ENCODE peak calls at places on chromosomes 7 and 10, in five cellular contexts. One of them, this sample, is unnamed. For H3K9me3, the result is how much of the 10 kb centered on the place peaks cover.

GRCh38 chr7:131880078-131880477 is 323.6 kb upstream of the PODXL start:
- DNase-seq in left ventricle myocardium inferior: no peak
- DNase-seq in suprapubic skin: no peak
- DNase-seq in transverse colon: no peak
- DNase-seq in uterus: no peak
- DNase-seq in this sample: no peak

GRCh38 chr10:21329995-21330627 is 195.4 kb downstream of the SKIDA1 start:
- DNase-seq in left ventricle myocardium inferior: no peak
- DNase-seq in suprapubic skin: no peak
- DNase-seq in transverse colon: no peak
- DNase-seq in uterus: no peak
- DNase-seq in this sample: peak

GRCh38 chr7:57404967-57405421 is 45.0 kb upstream of the ZNF716 start:
- DNase-seq in left ventricle myocardium inferior: no peak
- DNase-seq in suprapubic skin: no peak
- DNase-seq in transverse colon: no peak
- DNase-seq in uterus: no peak
- DNase-seq in this sample: no peak

GRCh38 chr7:83655951-83656556 is 7.1 kb upstream of the SEMA3E start:
- DNase-seq in left ventricle myocardium inferior: no peak
- DNase-seq in suprapubic skin: no peak
- DNase-seq in transverse colon: peak
- DNase-seq in uterus: no peak
- DNase-seq in this sample: peak

GRCh38 chr7:54811925-54812264 is 52.9 kb upstream of the SEC61G start:
- DNase-seq in left ventricle myocardium inferior: no peak
- DNase-seq in suprapubic skin: no peak
- DNase-seq in transverse colon: no peak
- DNase-seq in uterus: no peak
- DNase-seq in this sample: peak

GRCh38 chr10:86536294-86536861 is 14.8 kb upstream of the WAPL start:
- DNase-seq in left ventricle myocardium inferior: no peak
- DNase-seq in suprapubic skin: peak
- DNase-seq in transverse colon: peak
- DNase-seq in uterus: no peak
- DNase-seq in this sample: no peak

GRCh38 chr10:91077549-91078017 is 142.9 kb upstream of the PCGF5 start:
- DNase-seq in left ventricle myocardium inferior: peak
- DNase-seq in suprapubic skin: no peak
- DNase-seq in transverse colon: peak
- DNase-seq in uterus: peak
- DNase-seq in this sample: peak

GRCh38 chr7:8783229-8783628 is 349.8 kb downstream of the NXPH1 start:
- DNase-seq in left ventricle myocardium inferior: no peak
- DNase-seq in suprapubic skin: no peak
- DNase-seq in transverse colon: no peak
- DNase-seq in uterus: no peak
- DNase-seq in this sample: no peak

GRCh38 chr10:20993387-20994170 is 96.5 kb upstream of the NEBL start:
- DNase-seq in left ventricle myocardium inferior: no peak
- DNase-seq in suprapubic skin: no peak
- DNase-seq in transverse colon: no peak
- DNase-seq in uterus: no peak
- DNase-seq in this sample: peak

GRCh38 chr10:102347236-102347828 is 48.2 kb upstream of the NFKB2 start:
- DNase-seq in left ventricle myocardium inferior: peak
- DNase-seq in suprapubic skin: no peak
- DNase-seq in transverse colon: peak
- DNase-seq in uterus: peak
- DNase-seq in this sample: peak

GRCh38 chr10:88986549-88987242 is 3.9 kb upstream of the FAS start:
- DNase-seq in left ventricle myocardium inferior: no peak
- DNase-seq in suprapubic skin: no peak
- DNase-seq in transverse colon: no peak
- DNase-seq in uterus: no peak
- DNase-seq in this sample: no peak

GRCh38 chr7:20785211-20786048 is 1.3 kb downstream of the SP8 start:
- DNase-seq in left ventricle myocardium inferior: no peak
- DNase-seq in suprapubic skin: no peak
- DNase-seq in transverse colon: no peak
- DNase-seq in uterus: no peak
- DNase-seq in this sample: no peak

GRCh38 chr10:37712489-37713131 is 144.8 kb downstream of the ZNF248 start:
- DNase-seq in left ventricle myocardium inferior: peak
- DNase-seq in suprapubic skin: no peak
- DNase-seq in transverse colon: no peak
- DNase-seq in uterus: no peak
- DNase-seq in this sample: no peak

GRCh38 chr10:72087392-72087968 is 871 bp downstream of the SPOCK2 start:
- DNase-seq in left ventricle myocardium inferior: no peak
- DNase-seq in suprapubic skin: no peak
- DNase-seq in transverse colon: peak
- DNase-seq in uterus: no peak
- DNase-seq in this sample: no peak

GRCh38 chr7:100003711-100004661 is 11.4 kb upstream of the ZKSCAN1 start:
- DNase-seq in left ventricle myocardium inferior: no peak
- DNase-seq in suprapubic skin: no peak
- DNase-seq in transverse colon: peak
- DNase-seq in uterus: no peak
- DNase-seq in this sample: no peak

GRCh38 chr7:44158873-44159631 is 17.9 kb upstream of the MYL7 start:
- DNase-seq in left ventricle myocardium inferior: no peak
- DNase-seq in suprapubic skin: no peak
- DNase-seq in transverse colon: no peak
- DNase-seq in uterus: no peak
- DNase-seq in this sample: no peak

GRCh38 chr7:141976524-141977245 is 3.1 kb upstream of the TAS2R38 start:
- DNase-seq in left ventricle myocardium inferior: no peak
- DNase-seq in suprapubic skin: no peak
- DNase-seq in transverse colon: no peak
- DNase-seq in uterus: no peak
- DNase-seq in this sample: no peak

GRCh38 chr7:77330169-77330882 is 85.8 kb downstream of the GSAP start:
- DNase-seq in left ventricle myocardium inferior: no peak
- DNase-seq in suprapubic skin: no peak
- DNase-seq in transverse colon: no peak
- DNase-seq in uterus: no peak
- DNase-seq in this sample: no peak

GRCh38 chr7:150988230-150989226 is 2.3 kb upstream of the NOS3 start:
- DNase-seq in left ventricle myocardium inferior: peak
- DNase-seq in suprapubic skin: peak
- DNase-seq in transverse colon: peak
- DNase-seq in uterus: peak
- DNase-seq in this sample: no peak

GRCh38 chr10:128710795-128711183 is 584.6 kb upstream of the MKI67 start:
- DNase-seq in left ventricle myocardium inferior: no peak
- DNase-seq in suprapubic skin: no peak
- DNase-seq in transverse colon: no peak
- DNase-seq in uterus: no peak
- DNase-seq in this sample: no peak

GRCh38 chr10:33612116-33612515 is 277.6 kb upstream of the NRP1 start:
- DNase-seq in left ventricle myocardium inferior: no peak
- DNase-seq in suprapubic skin: no peak
- DNase-seq in transverse colon: no peak
- DNase-seq in uterus: no peak
- DNase-seq in this sample: peak

GRCh38 chr7:16891338-16891737 is 9.6 kb upstream of the AGR3 start:
- DNase-seq in left ventricle myocardium inferior: no peak
- DNase-seq in suprapubic skin: no peak
- DNase-seq in transverse colon: peak
- DNase-seq in uterus: no peak
- DNase-seq in this sample: peak

GRCh38 chr10:48770558-48771089 is 86.0 kb downstream of the WDFY4 start:
- DNase-seq in left ventricle myocardium inferior: no peak
- DNase-seq in suprapubic skin: no peak
- DNase-seq in transverse colon: no peak
- DNase-seq in uterus: no peak
- DNase-seq in this sample: no peak

GRCh38 chr7:134419875-134420274 is 39.0 kb downstream of the AKR1B1 start:
- DNase-seq in left ventricle myocardium inferior: no peak
- DNase-seq in suprapubic skin: no peak
- DNase-seq in transverse colon: no peak
- DNase-seq in uterus: no peak
- DNase-seq in this sample: no peak

GRCh38 chr7:32616625-32617024 is 121.3 kb downstream of the AVL9 start:
- DNase-seq in left ventricle myocardium inferior: peak
- DNase-seq in suprapubic skin: peak
- DNase-seq in transverse colon: no peak
- DNase-seq in uterus: peak
- DNase-seq in this sample: peak

GRCh38 chr10:124697837-124698559 is 46.2 kb downstream of the FAM53B start:
- DNase-seq in left ventricle myocardium inferior: no peak
- DNase-seq in suprapubic skin: no peak
- DNase-seq in transverse colon: no peak
- DNase-seq in uterus: no peak
- DNase-seq in this sample: no peak

GRCh38 chr7:31995134-31995533 is 75.1 kb downstream of the PDE1C start:
- DNase-seq in left ventricle myocardium inferior: no peak
- DNase-seq in suprapubic skin: no peak
- DNase-seq in transverse colon: no peak
- DNase-seq in uterus: no peak
- DNase-seq in this sample: no peak

GRCh38 chr7:68691261-68692216 is 906.7 kb upstream of the AUTS2 start:
- DNase-seq in left ventricle myocardium inferior: no peak
- DNase-seq in suprapubic skin: no peak
- DNase-seq in transverse colon: no peak
- DNase-seq in uterus: peak
- DNase-seq in this sample: peak
- H3K4me3 ChIP-seq in left ventricle myocardium inferior: no peak
- H3K4me3 ChIP-seq in suprapubic skin: no peak
- H3K4me3 ChIP-seq in transverse colon: no peak
- H3K4me3 ChIP-seq in uterus: no peak
- H3K4me3 ChIP-seq in this sample: no peak

GRCh38 chr7:64849250-64849923 is 53.7 kb upstream of the ZNF273 start:
- DNase-seq in left ventricle myocardium inferior: no peak
- DNase-seq in suprapubic skin: no peak
- DNase-seq in transverse colon: no peak
- DNase-seq in uterus: no peak
- DNase-seq in this sample: peak
- H3K9me3 ChIP-seq in left ventricle myocardium inferior: under half
- H3K9me3 ChIP-seq in suprapubic skin: under half
- H3K9me3 ChIP-seq in transverse colon: under half
- H3K9me3 ChIP-seq in uterus: under half
- H3K9me3 ChIP-seq in this sample: under half

GRCh38 chr10:99540339-99540672 is 7.6 kb downstream of the NKX2-3 start:
- DNase-seq in left ventricle myocardium inferior: no peak
- DNase-seq in suprapubic skin: no peak
- DNase-seq in transverse colon: no peak
- DNase-seq in uterus: no peak
- DNase-seq in this sample: no peak
- H3K4me3 ChIP-seq in left ventricle myocardium inferior: peak
- H3K4me3 ChIP-seq in suprapubic skin: peak
- H3K4me3 ChIP-seq in transverse colon: peak
- H3K4me3 ChIP-seq in uterus: no peak
- H3K4me3 ChIP-seq in this sample: no peak

DNA sequence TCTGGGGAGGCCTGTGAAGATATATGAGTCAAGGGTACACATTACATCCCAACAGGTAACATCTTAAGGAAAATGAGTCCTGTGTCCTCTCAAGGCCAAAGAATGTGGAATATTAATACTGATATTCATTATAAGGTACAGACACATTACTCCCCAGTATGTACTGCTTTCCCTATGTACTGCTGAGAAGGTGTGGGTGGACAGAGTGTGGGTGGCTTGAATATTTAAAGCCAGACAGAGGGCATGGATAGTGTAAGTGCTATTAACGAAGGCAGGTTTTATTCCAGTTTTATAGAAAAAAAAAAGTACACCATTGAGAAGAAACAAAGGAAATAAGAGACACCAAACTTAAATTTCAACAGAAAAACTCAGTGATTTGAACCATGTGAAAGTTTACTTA is 1054.4 kb downstream of the XPNPEP1 start:
- DNase-seq in left ventricle myocardium inferior: no peak
- DNase-seq in suprapubic skin: no peak
- DNase-seq in transverse colon: no peak
- DNase-seq in uterus: no peak
- DNase-seq in this sample: no peak
- H3K9me3 ChIP-seq in left ventricle myocardium inferior: under half
- H3K9me3 ChIP-seq in suprapubic skin: under half
- H3K9me3 ChIP-seq in transverse colon: under half
- H3K9me3 ChIP-seq in uterus: under half
- H3K9me3 ChIP-seq in this sample: under half

GRCh38 chr7:157278791-157279678 is 57.8 kb upstream of the DNAJB6 start:
- DNase-seq in left ventricle myocardium inferior: peak
- DNase-seq in suprapubic skin: peak
- DNase-seq in transverse colon: peak
- DNase-seq in uterus: no peak
- DNase-seq in this sample: no peak
- H3K4me3 ChIP-seq in left ventricle myocardium inferior: peak
- H3K4me3 ChIP-seq in suprapubic skin: peak
- H3K4me3 ChIP-seq in transverse colon: peak
- H3K4me3 ChIP-seq in uterus: peak
- H3K4me3 ChIP-seq in this sample: peak

GRCh38 chr7:48703446-48703845 is 220.9 kb upstream of the CDC14C start:
- DNase-seq in left ventricle myocardium inferior: no peak
- DNase-seq in suprapubic skin: no peak
- DNase-seq in transverse colon: no peak
- DNase-seq in uterus: no peak
- DNase-seq in this sample: no peak
- H3K9me3 ChIP-seq in left ventricle myocardium inferior: under half
- H3K9me3 ChIP-seq in suprapubic skin: under half
- H3K9me3 ChIP-seq in transverse colon: under half
- H3K9me3 ChIP-seq in uterus: under half
- H3K9me3 ChIP-seq in this sample: under half

GRCh38 chr10:132549416-132549815 is 11.8 kb downstream of the INPP5A start:
- DNase-seq in left ventricle myocardium inferior: no peak
- DNase-seq in suprapubic skin: peak
- DNase-seq in transverse colon: no peak
- DNase-seq in uterus: no peak
- DNase-seq in this sample: no peak

GRCh38 chr10:132548869-132549268 is 11.3 kb downstream of the INPP5A start:
- DNase-seq in left ventricle myocardium inferior: no peak
- DNase-seq in suprapubic skin: peak
- DNase-seq in transverse colon: no peak
- DNase-seq in uterus: no peak
- DNase-seq in this sample: no peak

GRCh38 chr10:132550366-132551092 is 12.9 kb downstream of the INPP5A start:
- DNase-seq in left ventricle myocardium inferior: no peak
- DNase-seq in suprapubic skin: peak
- DNase-seq in transverse colon: no peak
- DNase-seq in uterus: no peak
- DNase-seq in this sample: no peak

GRCh38 chr10:132551808-132552130 is 14.2 kb downstream of the INPP5A start:
- DNase-seq in left ventricle myocardium inferior: no peak
- DNase-seq in suprapubic skin: peak
- DNase-seq in transverse colon: no peak
- DNase-seq in uterus: no peak
- DNase-seq in this sample: no peak

GRCh38 chr10:132551093-132551807 is 13.7 kb downstream of the INPP5A start:
- DNase-seq in left ventricle myocardium inferior: no peak
- DNase-seq in suprapubic skin: peak
- DNase-seq in transverse colon: no peak
- DNase-seq in uterus: no peak
- DNase-seq in this sample: no peak
- H3K4me3 ChIP-seq in left ventricle myocardium inferior: no peak
- H3K4me3 ChIP-seq in suprapubic skin: no peak
- H3K4me3 ChIP-seq in transverse colon: no peak
- H3K4me3 ChIP-seq in uterus: no peak
- H3K4me3 ChIP-seq in this sample: no peak

This sample was measured in astrocyte.